ENCODE peak calls at places on chromosome 6, in eight cellular contexts. P, S, L, O, H, E, D and Y are unnamed samples.

GRCh38 chr6:169971171-169971861 is 219.9 kb downstream of the ERMARD start:
- DNase-seq in P (no peak), S (no peak), L (no peak), O (peak; percentile 62), H (no peak), E (no peak), D (no peak), Y (no peak)

GRCh38 chr6:105269390-105269789 is 89.6 kb upstream of the POPDC3 start:
- DNase-seq in P (no peak), S (no peak), L (no peak), O (no peak), H (no peak), E (no peak), D (no peak), Y (no peak)

GRCh38 chr6:279630-280029 is 12.7 kb upstream of the DUSP22 start:
- DNase-seq in P (no peak), S (no peak), L (no peak), O (no peak), H (no peak), E (no peak), D (no peak), Y (no peak)

GRCh38 chr6:72622094-72622540 is 253 bp downstream of the KCNQ5 start:
- DNase-seq in P (no peak), S (peak; percentile 43), L (no peak), O (peak; percentile 77), H (peak; percentile 67), E (peak; percentile 70), D (peak; percentile 49), Y (peak; percentile 48)

GRCh38 chr6:47700051-47700450 is 1.7 kb downstream of the ADGRF4 start:
- DNase-seq in P (no peak), S (peak; percentile 23), L (no peak), O (no peak), H (no peak), E (no peak), D (peak; percentile 74), Y (peak; percentile 8)

GRCh38 chr6:15443119-15443518 is 197.2 kb downstream of the JARID2 start:
- DNase-seq in P (peak; percentile 64), S (peak; percentile 85), L (peak; percentile 72), O (no peak), H (no peak), E (peak; percentile 19), D (peak; percentile 83), Y (peak; percentile 88)

GRCh38 chr6:32488085-32488484 is 42.0 kb downstream of the HLA-DRB5 start:
- DNase-seq in P (no peak), S (no peak), L (no peak), O (no peak), H (no peak), E (no peak), D (no peak), Y (no peak)

GRCh38 chr6:14977747-14978382 is 268.0 kb upstream of the JARID2 start:
- DNase-seq in P (no peak), S (no peak), L (no peak), O (no peak), H (no peak), E (no peak), D (peak; percentile 49), Y (peak; percentile 12)

GRCh38 chr6:26104457-26105108 is 17.4 kb downstream of the HFE start:
- DNase-seq in P (no peak), S (no peak), L (no peak), O (no peak), H (no peak), E (no peak), D (no peak), Y (no peak)

DNA sequence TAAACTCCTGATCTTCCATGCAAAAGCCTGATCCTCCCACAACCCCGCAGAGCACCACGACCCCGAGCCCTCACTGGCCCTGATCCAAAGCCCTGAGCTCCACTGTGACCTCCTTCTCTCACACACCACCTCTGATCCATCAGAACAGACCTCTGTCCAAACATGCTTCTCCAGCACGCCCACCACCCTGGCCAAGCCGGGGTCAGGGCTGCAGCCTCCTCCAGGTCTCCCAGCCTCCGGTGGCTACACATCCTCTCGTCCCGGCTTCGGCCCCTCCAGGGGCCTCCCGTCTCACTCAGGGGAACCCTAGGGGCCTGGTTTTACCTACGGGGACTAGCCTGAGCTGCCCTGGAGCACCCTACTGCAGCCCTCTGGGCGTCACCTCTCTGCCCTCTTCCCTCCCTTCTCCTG is 49.1 kb downstream of the FOXF2 start:
- DNase-seq in P (no peak), S (no peak), L (no peak), O (peak; percentile 60), H (no peak), E (no peak), D (no peak), Y (no peak)
- H3K4me3 ChIP-seq in P (no peak overlapping the region), S (no peak overlapping the region), L (no peak overlapping the region), O (no peak overlapping the region), H (no peak overlapping the region), E (no peak overlapping the region), D (no peak overlapping the region), Y (no peak overlapping the region)

DNA sequence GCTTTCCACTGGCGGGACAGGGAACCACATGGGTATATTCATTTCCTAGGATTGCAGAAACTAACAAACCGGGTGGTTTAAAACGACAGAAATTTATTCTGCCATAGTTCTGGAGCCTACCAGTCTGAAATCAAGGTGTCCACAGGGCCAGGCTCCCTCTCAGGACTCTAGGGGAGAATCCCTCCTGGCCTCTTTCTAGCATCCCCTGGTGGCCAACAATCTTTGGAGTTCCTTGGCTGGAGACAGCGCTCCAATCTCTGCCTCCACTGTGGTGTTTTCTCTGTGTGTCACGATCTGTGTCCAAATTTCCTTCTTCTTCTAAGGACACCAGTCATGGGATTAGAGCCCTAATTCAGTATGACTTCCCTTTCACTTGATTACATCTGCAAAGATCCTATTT is 95.0 kb downstream of the SCML4 start:
- DNase-seq in P (no peak), S (no peak), L (no peak), O (no peak), H (no peak), E (no peak), D (no peak), Y (no peak)
- TF ChIP-seq CTCF in P (peak; percentile 26), S (peak; percentile 15), L (peak; percentile 27), O (no peak), H (no peak), E (no peak), D (no peak), Y (peak; percentile 10)

GRCh38 chr6:95690328-95690727 is 113.0 kb downstream of the MANEA start:
- DNase-seq in P (no peak), S (no peak), L (no peak), O (no peak), H (no peak), E (no peak), D (no peak), Y (no peak)
- H3K4me3 ChIP-seq in P (no peak overlapping the region), S (no peak overlapping the region), L (no peak overlapping the region), O (no peak overlapping the region), H (no peak overlapping the region), E (no peak overlapping the region), D (no peak overlapping the region), Y (no peak overlapping the region)

GRCh38 chr6:43823879-43824740 is 54.1 kb downstream of the VEGFA start:
- DNase-seq in P (no peak), S (no peak), L (no peak), O (peak; percentile 88), H (peak; percentile 68), E (peak; percentile 61), D (no peak), Y (no peak)
- TF ChIP-seq CTCF in P (no peak), S (no peak), L (no peak), O (no peak), H (no peak), E (no peak), D (no peak), Y (no peak)

GRCh38 chr6:111870751-111871064 is 2.5 kb downstream of the FYN start:
- DNase-seq in P (no peak), S (no peak), L (no peak), O (no peak), H (no peak), E (no peak), D (no peak), Y (no peak)

GRCh38 chr6:111872521-111873177 is 603 bp downstream of the FYN start:
- DNase-seq in P (no peak), S (peak; percentile 66), L (no peak), O (peak; percentile 69), H (peak; percentile 25), E (no peak), D (peak; percentile 61), Y (peak; percentile 50)

GRCh38 chr6:111871207-111871606 is 2.0 kb downstream of the FYN start:
- DNase-seq in P (no peak), S (no peak), L (no peak), O (no peak), H (no peak), E (peak; percentile 61), D (no peak), Y (peak; percentile 14)

GRCh38 chr6:111871725-111872520 is 1.3 kb downstream of the FYN start:
- DNase-seq in P (no peak), S (peak; percentile 50), L (no peak), O (no peak), H (peak; percentile 32), E (no peak), D (peak; percentile 41), Y (peak; percentile 32)

DNA sequence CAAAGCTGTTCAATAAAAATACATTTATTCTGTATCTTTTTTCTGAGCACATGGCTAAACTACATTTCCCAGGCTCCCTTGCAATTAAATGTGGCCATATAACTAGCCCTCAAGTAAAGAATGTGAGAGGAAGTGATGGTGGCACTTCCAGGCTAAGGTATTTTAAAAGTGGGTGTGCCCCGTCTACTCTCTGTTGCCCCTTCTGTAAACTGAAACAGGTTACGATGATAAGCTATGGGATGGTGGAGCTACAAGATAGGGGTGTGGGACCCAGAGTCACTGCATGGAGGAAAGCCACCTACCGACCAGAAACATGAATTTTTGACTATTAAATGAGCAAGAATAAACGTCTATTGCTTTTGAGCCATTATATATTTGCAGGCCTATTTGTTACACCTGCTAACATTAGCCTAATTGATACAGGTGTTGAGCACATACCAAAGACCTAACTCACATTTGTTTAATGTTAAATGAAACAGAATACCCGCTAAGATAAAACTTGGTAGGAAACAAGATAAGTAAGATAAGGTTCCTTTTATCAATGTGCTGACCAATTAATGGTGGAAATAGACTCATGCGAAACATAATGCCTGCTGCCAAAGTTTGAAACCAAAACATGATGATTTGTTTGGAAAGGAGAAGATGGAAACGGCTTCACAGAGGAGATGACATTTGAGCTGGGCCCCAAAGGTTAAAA is 3.0 kb downstream of the FYN start:
- DNase-seq in P (no peak), S (no peak), L (no peak), O (no peak), H (no peak), E (no peak), D (no peak), Y (no peak)
- H3K4me3 ChIP-seq in P (peak overlapping the region; percentile 64), S (no peak overlapping the region), L (no peak overlapping the region), O (no peak overlapping the region), H (no peak overlapping the region), E (no peak overlapping the region), D (no peak overlapping the region), Y (no peak overlapping the region)

DNA sequence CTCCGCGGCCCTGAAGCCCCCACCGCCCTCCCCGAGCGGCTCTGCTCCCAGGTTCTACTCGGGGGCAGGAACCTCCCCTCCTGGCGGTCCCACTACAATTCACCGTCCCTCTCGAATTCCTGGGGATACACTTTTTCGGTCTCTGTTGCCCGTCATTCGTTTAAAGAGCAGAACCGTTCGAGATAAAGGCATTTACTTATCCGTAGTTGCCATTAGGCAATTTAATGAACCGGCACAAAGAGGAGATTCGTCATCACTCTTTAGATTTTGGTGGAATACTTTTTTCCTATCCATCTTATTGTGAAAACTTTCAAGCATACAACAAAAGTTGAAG is 1.1 kb upstream of the CD24 start:
- DNase-seq in P (no peak), S (peak; percentile 19), L (no peak), O (no peak), H (no peak), E (no peak), D (no peak), Y (no peak)
- TF ChIP-seq CTCF in P (no peak), S (no peak), L (no peak), O (no peak), H (no peak), E (no peak), D (no peak), Y (no peak)